ENCODE peak calls at places on chromosomes 13 and 19, in six cellular contexts. U is ovary, F is small intestine, R is tibial nerve, W is uterus, H is right cardiac atrium. E is an unnamed sample.

GRCh38 chr13:51560336-51560735 is 23.9 kb upstream of the WDFY2 start:
- DNase-seq in U (no peak), F (no peak), R (no peak), W (no peak), H (no peak), E (no peak)

GRCh38 chr13:99459101-99459500 is 42.2 kb upstream of the TM9SF2 start:
- DNase-seq in U (no peak), F (no peak), R (no peak), W (no peak), H (no peak), E (no peak)

GRCh38 chr19:28961772-28962500 is 251.0 kb downstream of the UQCRFS1 start:
- DNase-seq in U (no peak), F (no peak), R (no peak), W (no peak), H (no peak), E (no peak)

GRCh38 chr19:47107201-47107952 is 6.2 kb downstream of the ZC3H4 start:
- DNase-seq in U (no peak), F (peak; percentile 89), R (no peak), W (no peak), H (no peak), E (no peak)

GRCh38 chr13:113775451-113776145 is 16.6 kb downstream of the TMEM255B start:
- DNase-seq in U (no peak), F (no peak), R (no peak), W (no peak), H (no peak), E (no peak)

GRCh38 chr13:91813255-91813654 is 414.8 kb downstream of the GPC5 start:
- DNase-seq in U (no peak), F (no peak), R (no peak), W (no peak), H (no peak), E (no peak)

GRCh38 chr19:58037927-58038687 is 4.3 kb downstream of the ZSCAN1 start:
- DNase-seq in U (peak; percentile 35), F (no peak), R (no peak), W (no peak), H (no peak), E (no peak)

GRCh38 chr19:47619763-47620162 is 10.8 kb downstream of the BICRA start:
- DNase-seq in U (no peak), F (peak; percentile 79), R (no peak), W (no peak), H (no peak), E (no peak)

GRCh38 chr13:31848621-31849020 is 109.3 kb downstream of the RXFP2 start:
- DNase-seq in U (no peak), F (no peak), R (no peak), W (no peak), H (no peak), E (no peak)

GRCh38 chr19:18568367-18568766 is 3.3 kb upstream of the UBA52 start:
- DNase-seq in U (no peak), F (no peak), R (no peak), W (no peak), H (no peak), E (no peak)
- H3K27ac ChIP-seq in U (no peak overlapping the region), F (no peak overlapping the region), R (no peak overlapping the region), W (no peak overlapping the region), H (no peak overlapping the region), E (no peak overlapping the region)

GRCh38 chr19:51129716-51130115 is 5.0 kb downstream of the SIGLEC9 start:
- DNase-seq in U (no peak), F (no peak), R (no peak), W (no peak), H (no peak), E (no peak)
- H3K27ac ChIP-seq in U (no peak overlapping the region), F (no peak overlapping the region), R (no peak overlapping the region), W (no peak overlapping the region), H (no peak overlapping the region), E (no peak overlapping the region)

GRCh38 chr19:35042056-35042730 is 672 bp downstream of the HPN start:
- DNase-seq in U (no peak), F (no peak), R (no peak), W (no peak), H (peak; percentile 59), E (no peak)
- H3K27ac ChIP-seq in U (peak overlapping the region; percentile 82), F (no peak overlapping the region), R (no peak overlapping the region), W (no peak overlapping the region), H (no peak overlapping the region), E (peak overlapping the region; percentile 82)

DNA sequence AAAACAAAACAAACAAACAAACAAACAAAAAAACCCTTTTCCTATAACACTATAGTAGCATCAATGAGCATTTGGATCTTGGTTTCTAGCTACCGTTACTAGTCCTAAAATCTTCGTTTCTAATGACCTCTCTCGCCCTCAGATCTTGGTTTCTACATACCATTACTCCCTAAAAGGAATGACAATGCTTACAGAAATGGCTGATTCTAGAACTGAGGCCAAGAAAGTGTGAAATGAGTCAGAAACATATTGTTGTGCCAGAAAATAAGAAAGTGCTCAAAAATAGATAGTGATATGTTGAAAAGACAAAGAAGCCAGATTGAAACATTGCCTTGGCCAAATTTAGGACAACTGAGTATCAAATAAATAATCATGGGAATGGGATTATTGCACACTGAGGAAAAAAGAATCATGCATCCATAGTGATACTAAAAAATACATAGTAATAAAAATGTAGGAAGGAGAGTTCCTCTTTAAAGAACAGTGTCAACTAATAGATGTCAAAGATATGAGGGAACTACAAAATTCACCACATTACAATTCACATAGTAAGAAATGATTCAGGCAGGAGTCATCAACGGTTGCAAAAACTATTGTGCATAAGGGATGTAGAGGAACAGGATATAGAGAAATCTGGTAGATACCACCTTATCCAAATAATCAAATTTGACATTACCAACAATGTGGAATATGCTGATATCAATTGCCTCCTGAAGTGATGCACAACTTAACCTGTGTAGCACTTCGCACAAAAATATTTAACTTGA is 386.6 kb downstream of the DIAPH3 start:
- DNase-seq in U (no peak), F (no peak), R (no peak), W (no peak), H (no peak), E (no peak)
- H3K27ac ChIP-seq in U (no peak overlapping the region), F (no peak overlapping the region), R (no peak overlapping the region), W (no peak overlapping the region), H (no peak overlapping the region), E (no peak overlapping the region)

DNA sequence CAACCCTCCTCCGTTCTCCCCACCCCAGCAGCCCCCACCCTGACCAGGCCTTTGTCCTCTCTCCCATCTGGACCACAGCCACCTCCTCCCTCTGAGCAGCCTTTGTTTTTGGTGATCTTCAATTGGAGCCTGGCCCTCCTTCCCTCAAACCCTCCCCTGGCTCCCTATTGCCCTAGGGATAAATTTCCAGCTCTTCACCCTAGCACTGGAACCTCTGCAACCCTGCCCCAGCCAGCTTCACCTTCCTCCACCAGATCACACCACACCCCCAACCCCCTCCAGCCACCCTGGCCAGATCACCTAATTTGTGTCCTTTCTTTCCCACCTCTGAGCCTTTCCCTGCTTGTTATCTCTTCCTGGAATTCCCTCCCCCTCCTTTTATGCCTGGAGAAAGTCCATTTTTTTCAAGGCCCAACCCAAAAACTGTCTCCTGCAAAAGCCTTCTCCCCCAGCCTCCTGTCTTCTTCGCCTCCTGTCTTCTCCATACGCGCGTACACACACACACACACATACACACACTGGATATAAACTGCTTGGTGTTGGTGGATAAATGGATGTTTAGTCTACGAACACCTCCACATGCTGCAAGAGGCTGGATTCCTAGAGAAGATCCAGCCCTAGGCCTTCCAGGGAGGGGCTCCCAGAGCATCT is 5.2 kb upstream of the TLE2 start:
- DNase-seq in U (no peak), F (peak; percentile 27), R (no peak), W (no peak), H (no peak), E (no peak)
- H3K27ac ChIP-seq in U (peak overlapping the region; percentile 37), F (peak overlapping the region; percentile 90), R (no peak overlapping the region), W (peak overlapping the region; percentile 96), H (peak overlapping the region; percentile 88), E (peak overlapping the region; percentile 38)

GRCh38 chr19:33520844-33521479 is 629 bp downstream of the PEPD start:
- DNase-seq in U (no peak), F (peak; percentile 97), R (no peak), W (peak; percentile 22), H (peak; percentile 18), E (no peak)
- H3K27ac ChIP-seq in U (peak overlapping the region; percentile 59), F (peak overlapping the region; percentile 77), R (peak overlapping the region; percentile 53), W (peak overlapping the region; percentile 70), H (no peak overlapping the region), E (peak overlapping the region; percentile 26)

GRCh38 chr13:24148414-24149305 is 11.9 kb upstream of the SPATA13 start:
- DNase-seq in U (no peak), F (peak; percentile 85), R (no peak), W (no peak), H (no peak), E (no peak)
- H3K27ac ChIP-seq in U (no peak overlapping the region), F (peak overlapping the region; percentile 89), R (peak overlapping the region; percentile 28), W (peak overlapping the region; percentile 15), H (no peak overlapping the region), E (no peak overlapping the region)

E was measured in substantia nigra.